ENCODE peak calls at places on chromosome 11, in seven cellular contexts. B is stomach, M is gastrocnemius medialis, N is body of pancreas, O is spleen, Q is erythroblast, D is HCT116. G is an unnamed sample.

GRCh38 chr11:126886085-126886484 is 114.5 kb downstream of the KIRREL3 start:
- DNase-seq in B (no peak), M (no peak), N (no peak), O (no peak), Q (no peak), D (no peak), G (no peak)

GRCh38 chr11:123065634-123066033 is 3.7 kb upstream of the HSPA8 start:
- DNase-seq in B (no peak), M (no peak), N (no peak), O (no peak), Q (no peak), D (no peak), G (no peak)

GRCh38 chr11:121965330-121965729 is 150.7 kb downstream of the BLID start:
- DNase-seq in B (no peak), M (no peak), N (no peak), O (no peak), Q (no peak), D (no peak), G (no peak)

GRCh38 chr11:62123669-62124185 is at the start of gene INCENP:
- DNase-seq in B (peak; percentile 96), M (peak; percentile 96), N (peak; percentile 96), O (peak; percentile 99), Q (peak; percentile 99), D (peak; percentile 97), G (peak; percentile 99)

GRCh38 chr11:114197799-114198500 is 98.2 kb upstream of the NNMT start:
- DNase-seq in B (peak; percentile 85), M (peak; percentile 91), N (peak; percentile 87), O (peak; percentile 64), Q (no peak), D (no peak), G (peak; percentile 88)

GRCh38 chr11:91802475-91802874 is 422.1 kb upstream of the FAT3 start:
- DNase-seq in B (no peak), M (no peak), N (no peak), O (no peak), Q (no peak), D (no peak), G (no peak)

GRCh38 chr11:130478204-130478701 is 29.8 kb downstream of the ADAMTS15 start:
- DNase-seq in B (peak; percentile 60), M (peak; percentile 59), N (peak; percentile 43), O (no peak), Q (no peak), D (no peak), G (peak; percentile 67)

GRCh38 chr11:123771664-123772063 is 17.3 kb upstream of the OR6X1 start:
- DNase-seq in B (no peak), M (no peak), N (no peak), O (no peak), Q (no peak), D (no peak), G (no peak)

GRCh38 chr11:130849215-130849568 is 67.1 kb downstream of the SNX19 start:
- DNase-seq in B (no peak), M (no peak), N (no peak), O (no peak), Q (no peak), D (no peak), G (no peak)

GRCh38 chr11:95524328-95525036 is 265.1 kb downstream of the FAM76B start:
- DNase-seq in B (no peak), M (no peak), N (no peak), O (no peak), Q (no peak), D (no peak), G (no peak)

GRCh38 chr11:86464509-86465221 is 90.0 kb downstream of the CCDC81 start:
- DNase-seq in B (no peak), M (no peak), N (no peak), O (no peak), Q (no peak), D (no peak), G (no peak)

GRCh38 chr11:86460461-86461404 is 86.0 kb downstream of the CCDC81 start:
- DNase-seq in B (no peak), M (no peak), N (no peak), O (no peak), Q (no peak), D (no peak), G (no peak)

GRCh38 chr11:86461892-86462291 is 87.2 kb downstream of the CCDC81 start:
- DNase-seq in B (no peak), M (no peak), N (no peak), O (no peak), Q (no peak), D (no peak), G (no peak)

GRCh38 chr11:86463955-86464354 is 89.3 kb downstream of the CCDC81 start:
- DNase-seq in B (no peak), M (no peak), N (no peak), O (no peak), Q (no peak), D (no peak), G (no peak)

GRCh38 chr11:86463120-86463519 is 88.4 kb downstream of the CCDC81 start:
- DNase-seq in B (no peak), M (no peak), N (no peak), O (no peak), Q (no peak), D (no peak), G (no peak)
- TF ChIP-seq POLR2A in B (no peak), M (no peak), N (no peak), O (no peak), Q (no peak), D (no peak), G (no peak)

DNA sequence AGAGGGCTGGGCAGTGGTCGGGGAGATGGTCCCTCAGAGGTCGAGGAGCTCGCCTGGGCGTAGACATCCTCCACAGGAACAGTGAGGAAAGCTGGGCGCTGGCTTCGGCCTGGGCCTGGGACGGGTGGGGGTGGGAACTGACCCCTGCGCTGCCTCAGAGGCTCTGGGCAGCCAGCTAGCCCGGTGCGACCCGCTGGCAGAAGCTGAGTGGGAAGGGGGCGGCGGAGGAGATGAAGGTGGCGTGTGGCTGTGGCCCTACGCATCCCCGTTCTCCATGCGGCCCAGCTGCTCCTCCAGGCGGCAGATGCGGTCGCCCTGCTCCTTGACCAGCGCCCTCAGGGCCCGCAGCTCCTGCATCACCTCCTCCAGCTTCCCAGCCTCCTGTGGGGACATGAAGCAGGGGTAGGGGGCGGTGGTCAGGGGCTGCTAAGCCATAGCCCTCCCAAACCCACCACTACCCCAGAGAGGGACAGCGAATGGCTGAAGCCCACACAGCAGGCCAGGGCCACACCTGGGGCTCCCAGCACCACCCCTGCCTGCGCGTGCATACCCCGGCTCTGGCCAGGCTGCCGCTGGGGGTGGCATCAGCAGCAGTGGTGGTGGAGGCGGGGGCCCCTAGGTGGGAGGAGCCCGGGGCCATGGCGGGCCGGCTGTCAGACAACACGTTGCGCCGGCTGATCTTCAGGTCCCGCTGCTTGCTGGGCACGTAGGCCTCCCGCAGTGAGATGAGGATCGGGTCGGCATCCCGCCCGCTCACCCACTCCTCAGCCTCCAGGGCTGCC is 830 bp upstream of the PTPRCAP start:
- DNase-seq in B (peak; percentile 54), M (no peak), N (no peak), O (peak; percentile 94), Q (no peak), D (no peak), G (no peak)
- TF ChIP-seq POLR2A in B (no peak), M (no peak), N (no peak), O (no peak), Q (no peak), D (no peak), G (no peak)

GRCh38 chr11:120337133-120337895 is 1.1 kb downstream of the ARHGEF12 start:
- DNase-seq in B (no peak), M (no peak), N (peak; percentile 56), O (peak; percentile 78), Q (peak; percentile 63), D (no peak), G (peak; percentile 52)
- TF ChIP-seq POLR2A in B (no peak), M (no peak), N (peak; percentile 27), O (no peak), Q (no peak), D (no peak), G (no peak)

GRCh38 chr11:472272-472671 is 22.2 kb downstream of the PTDSS2 start:
- DNase-seq in B (no peak), M (no peak), N (no peak), O (no peak), Q (no peak), D (no peak), G (no peak)

GRCh38 chr11:471468-472145 is 21.5 kb downstream of the PTDSS2 start:
- DNase-seq in B (no peak), M (no peak), N (no peak), O (no peak), Q (no peak), D (no peak), G (no peak)

GRCh38 chr11:468036-468435 is 18.0 kb downstream of the PTDSS2 start:
- DNase-seq in B (no peak), M (no peak), N (no peak), O (no peak), Q (no peak), D (no peak), G (no peak)

GRCh38 chr11:468493-468892 is 18.4 kb downstream of the PTDSS2 start:
- DNase-seq in B (no peak), M (no peak), N (no peak), O (no peak), Q (no peak), D (no peak), G (peak; percentile 49)

GRCh38 chr11:469684-470667 is 19.9 kb downstream of the PTDSS2 start:
- DNase-seq in B (peak; percentile 63), M (peak; percentile 33), N (peak; percentile 65), O (peak; percentile 76), Q (no peak), D (no peak), G (peak; percentile 81)
- TF ChIP-seq POLR2A in B (no peak), M (no peak), N (peak; percentile 52), O (no peak), Q (no peak), D (no peak), G (no peak)

GRCh38 chr11:19712281-19713220 is at the start of gene NAV2:
- DNase-seq in B (peak; percentile 92), M (peak; percentile 88), N (peak; percentile 94), O (peak; percentile 94), Q (peak; percentile 89), D (peak; percentile 66), G (peak; percentile 96)
- TF ChIP-seq POLR2A in B (no peak), M (peak; percentile 92), N (peak; percentile 92), O (no peak), Q (peak; percentile 80), D (peak; percentile 86), G (peak; percentile 69)

DNA sequence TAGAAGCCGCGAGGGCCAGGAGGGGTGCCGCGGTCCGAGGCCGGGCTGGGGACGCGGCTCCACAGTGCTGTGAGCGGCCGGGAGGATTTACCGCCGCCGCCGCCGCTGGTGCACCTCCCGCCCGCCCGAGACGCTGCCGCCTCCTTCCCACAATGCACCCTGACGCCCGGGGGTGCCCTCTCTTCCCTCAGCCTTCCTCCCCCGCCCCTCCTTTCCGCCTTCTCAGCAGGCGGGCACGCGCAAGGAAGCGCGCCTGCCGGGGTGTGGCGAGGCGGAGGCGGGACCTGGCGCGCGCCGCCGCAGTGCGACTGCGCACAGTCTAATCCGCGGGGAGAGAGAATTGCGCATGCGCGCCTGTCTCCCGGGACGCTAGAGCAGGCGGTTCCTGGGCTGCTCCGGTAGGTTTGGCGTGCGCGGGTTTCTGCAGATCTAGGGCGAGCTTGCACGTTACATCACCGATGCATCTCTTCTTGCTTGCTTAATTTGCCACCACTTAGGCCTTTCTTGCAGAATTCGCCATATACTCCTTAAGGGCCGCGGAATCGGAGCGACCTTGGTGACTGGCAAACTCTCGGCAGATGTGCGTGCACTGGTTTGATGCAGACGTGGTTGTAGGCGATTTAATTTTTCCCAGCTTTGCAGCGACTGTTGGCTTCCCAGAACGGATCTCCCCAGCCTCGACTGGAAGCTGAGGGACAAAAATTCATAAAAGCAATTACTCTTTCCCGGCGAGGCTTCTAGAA is at the start of the genes GVQW3 and THAP12:
- DNase-seq in B (peak; percentile 98), M (peak; percentile 96), N (peak; percentile 98), O (peak; percentile 99), Q (peak; percentile 98), D (peak; percentile 93), G (peak; percentile 97)
- TF ChIP-seq POLR2A in B (no peak), M (peak; percentile 81), N (peak; percentile 78), O (no peak), Q (peak; percentile 53), D (peak; percentile 91), G (peak; percentile 74)

GRCh38 chr11:77637345-77638165 is at the start of gene CLNS1A:
- DNase-seq in B (peak; percentile 86), M (peak; percentile 77), N (peak; percentile 88), O (peak; percentile 94), Q (peak; percentile 92), D (peak; percentile 82), G (peak; percentile 95)
- TF ChIP-seq POLR2A in B (no peak), M (peak; percentile 59), N (peak; percentile 87), O (no peak), Q (peak; percentile 95), D (peak; percentile 82), G (no peak)